ENCODE peak calls at places on chromosomes 5 and 9, in nine cellular contexts. One of them, this sample, is unnamed. For H3K9me3, the result is how much of the 10 kb centered on the place peaks cover.

GRCh38 chr5:140055152-140055551 is 12.1 kb upstream of the NRG2 start:
- DNase-seq in tibial nerve: no peak
- DNase-seq in ovary: no peak
- DNase-seq in A549: no peak
- DNase-seq in sigmoid colon: no peak
- DNase-seq in GM12878: no peak
- DNase-seq in SK-N-SH: no peak
- DNase-seq in stomach: no peak
- DNase-seq in K562: no peak
- DNase-seq in this sample: no peak

GRCh38 chr9:91253488-91253887 is 108.2 kb downstream of the AUH start:
- DNase-seq in tibial nerve: no peak
- DNase-seq in ovary: no peak
- DNase-seq in A549: peak
- DNase-seq in sigmoid colon: no peak
- DNase-seq in GM12878: no peak
- DNase-seq in SK-N-SH: no peak
- DNase-seq in stomach: no peak
- DNase-seq in K562: peak
- DNase-seq in this sample: no peak

GRCh38 chr9:110432253-110432652 is 94.6 kb upstream of the TXNDC8 start:
- DNase-seq in tibial nerve: no peak
- DNase-seq in ovary: no peak
- DNase-seq in A549: no peak
- DNase-seq in sigmoid colon: no peak
- DNase-seq in GM12878: no peak
- DNase-seq in SK-N-SH: no peak
- DNase-seq in stomach: no peak
- DNase-seq in K562: no peak
- DNase-seq in this sample: no peak

GRCh38 chr5:153964201-153965101 is 74.3 kb downstream of the FAM114A2 start:
- DNase-seq in tibial nerve: no peak
- DNase-seq in ovary: no peak
- DNase-seq in A549: no peak
- DNase-seq in sigmoid colon: no peak
- DNase-seq in GM12878: no peak
- DNase-seq in SK-N-SH: peak
- DNase-seq in stomach: no peak
- DNase-seq in K562: no peak
- DNase-seq in this sample: no peak

GRCh38 chr5:112146323-112146848 is 272.7 kb downstream of the EPB41L4A start:
- DNase-seq in tibial nerve: no peak
- DNase-seq in ovary: peak
- DNase-seq in A549: no peak
- DNase-seq in sigmoid colon: peak
- DNase-seq in GM12878: peak
- DNase-seq in SK-N-SH: no peak
- DNase-seq in stomach: no peak
- DNase-seq in K562: no peak
- DNase-seq in this sample: no peak

GRCh38 chr9:2639786-2640185 is 18.2 kb downstream of the VLDLR start:
- DNase-seq in tibial nerve: no peak
- DNase-seq in ovary: peak
- DNase-seq in A549: no peak
- DNase-seq in sigmoid colon: no peak
- DNase-seq in GM12878: no peak
- DNase-seq in SK-N-SH: no peak
- DNase-seq in stomach: no peak
- DNase-seq in K562: no peak
- DNase-seq in this sample: no peak

GRCh38 chr9:128393971-128394370 is 22.8 kb downstream of the URM1 start:
- DNase-seq in tibial nerve: no peak
- DNase-seq in ovary: no peak
- DNase-seq in A549: no peak
- DNase-seq in sigmoid colon: no peak
- DNase-seq in GM12878: no peak
- DNase-seq in SK-N-SH: peak
- DNase-seq in stomach: no peak
- DNase-seq in K562: no peak
- DNase-seq in this sample: no peak

GRCh38 chr9:27162045-27162444 is 53.0 kb downstream of the TEK start:
- DNase-seq in tibial nerve: no peak
- DNase-seq in ovary: no peak
- DNase-seq in A549: no peak
- DNase-seq in sigmoid colon: no peak
- DNase-seq in GM12878: no peak
- DNase-seq in SK-N-SH: no peak
- DNase-seq in stomach: no peak
- DNase-seq in K562: no peak
- DNase-seq in this sample: no peak

GRCh38 chr9:136364942-136365774 is 1.6 kb upstream of the DNLZ start:
- DNase-seq in tibial nerve: no peak
- DNase-seq in ovary: no peak
- DNase-seq in A549: no peak
- DNase-seq in sigmoid colon: no peak
- DNase-seq in GM12878: no peak
- DNase-seq in SK-N-SH: peak
- DNase-seq in stomach: no peak
- DNase-seq in K562: peak
- DNase-seq in this sample: no peak

GRCh38 chr5:174533771-174534221 is 190.6 kb upstream of the MSX2 start:
- DNase-seq in tibial nerve: no peak
- DNase-seq in ovary: no peak
- DNase-seq in A549: peak
- DNase-seq in sigmoid colon: no peak
- DNase-seq in GM12878: no peak
- DNase-seq in SK-N-SH: no peak
- DNase-seq in stomach: no peak
- DNase-seq in K562: no peak
- DNase-seq in this sample: no peak

GRCh38 chr9:121620777-121621437 is 30.5 kb upstream of the DAB2IP start:
- DNase-seq in tibial nerve: no peak
- DNase-seq in ovary: peak
- DNase-seq in A549: peak
- DNase-seq in sigmoid colon: no peak
- DNase-seq in GM12878: no peak
- DNase-seq in SK-N-SH: peak
- DNase-seq in stomach: no peak
- DNase-seq in K562: peak
- DNase-seq in this sample: no peak

GRCh38 chr5:136064510-136064909 is 35.7 kb downstream of the TGFBI start:
- DNase-seq in tibial nerve: no peak
- DNase-seq in ovary: no peak
- DNase-seq in A549: no peak
- DNase-seq in sigmoid colon: no peak
- DNase-seq in GM12878: no peak
- DNase-seq in SK-N-SH: no peak
- DNase-seq in stomach: no peak
- DNase-seq in K562: no peak
- DNase-seq in this sample: no peak

GRCh38 chr5:6590581-6590980 is 42.3 kb downstream of the NSUN2 start:
- DNase-seq in tibial nerve: no peak
- DNase-seq in ovary: no peak
- DNase-seq in A549: no peak
- DNase-seq in sigmoid colon: no peak
- DNase-seq in GM12878: no peak
- DNase-seq in SK-N-SH: no peak
- DNase-seq in stomach: no peak
- DNase-seq in K562: no peak
- DNase-seq in this sample: no peak

GRCh38 chr9:118567861-118568260 is 801.4 kb downstream of the BRINP1 start:
- DNase-seq in tibial nerve: no peak
- DNase-seq in ovary: no peak
- DNase-seq in A549: no peak
- DNase-seq in sigmoid colon: no peak
- DNase-seq in GM12878: no peak
- DNase-seq in SK-N-SH: no peak
- DNase-seq in stomach: no peak
- DNase-seq in K562: no peak
- DNase-seq in this sample: no peak
- H3K9me3 ChIP-seq in tibial nerve: under half
- H3K9me3 ChIP-seq in ovary: under half
- H3K9me3 ChIP-seq in A549: under half
- H3K9me3 ChIP-seq in sigmoid colon: under half
- H3K9me3 ChIP-seq in GM12878: under half
- H3K9me3 ChIP-seq in SK-N-SH: under half
- H3K9me3 ChIP-seq in stomach: under half
- H3K9me3 ChIP-seq in K562: under half
- H3K9me3 ChIP-seq in this sample: under half

GRCh38 chr9:466749-467148 is 252.1 kb downstream of the DOCK8 start:
- DNase-seq in tibial nerve: no peak
- DNase-seq in ovary: no peak
- DNase-seq in A549: no peak
- DNase-seq in sigmoid colon: no peak
- DNase-seq in GM12878: no peak
- DNase-seq in SK-N-SH: no peak
- DNase-seq in stomach: no peak
- DNase-seq in K562: no peak
- DNase-seq in this sample: no peak

GRCh38 chr9:470041-470781 is 255.5 kb downstream of the DOCK8 start:
- DNase-seq in tibial nerve: peak
- DNase-seq in ovary: peak
- DNase-seq in A549: peak
- DNase-seq in sigmoid colon: peak
- DNase-seq in GM12878: peak
- DNase-seq in SK-N-SH: peak
- DNase-seq in stomach: peak
- DNase-seq in K562: peak
- DNase-seq in this sample: peak

GRCh38 chr9:470795-471194 is 256.1 kb downstream of the DOCK8 start:
- DNase-seq in tibial nerve: no peak
- DNase-seq in ovary: no peak
- DNase-seq in A549: no peak
- DNase-seq in sigmoid colon: no peak
- DNase-seq in GM12878: no peak
- DNase-seq in SK-N-SH: no peak
- DNase-seq in stomach: no peak
- DNase-seq in K562: no peak
- DNase-seq in this sample: no peak

GRCh38 chr9:469672-470040 is 255.0 kb downstream of the DOCK8 start:
- DNase-seq in tibial nerve: peak
- DNase-seq in ovary: peak
- DNase-seq in A549: no peak
- DNase-seq in sigmoid colon: peak
- DNase-seq in GM12878: no peak
- DNase-seq in SK-N-SH: no peak
- DNase-seq in stomach: peak
- DNase-seq in K562: no peak
- DNase-seq in this sample: peak

DNA sequence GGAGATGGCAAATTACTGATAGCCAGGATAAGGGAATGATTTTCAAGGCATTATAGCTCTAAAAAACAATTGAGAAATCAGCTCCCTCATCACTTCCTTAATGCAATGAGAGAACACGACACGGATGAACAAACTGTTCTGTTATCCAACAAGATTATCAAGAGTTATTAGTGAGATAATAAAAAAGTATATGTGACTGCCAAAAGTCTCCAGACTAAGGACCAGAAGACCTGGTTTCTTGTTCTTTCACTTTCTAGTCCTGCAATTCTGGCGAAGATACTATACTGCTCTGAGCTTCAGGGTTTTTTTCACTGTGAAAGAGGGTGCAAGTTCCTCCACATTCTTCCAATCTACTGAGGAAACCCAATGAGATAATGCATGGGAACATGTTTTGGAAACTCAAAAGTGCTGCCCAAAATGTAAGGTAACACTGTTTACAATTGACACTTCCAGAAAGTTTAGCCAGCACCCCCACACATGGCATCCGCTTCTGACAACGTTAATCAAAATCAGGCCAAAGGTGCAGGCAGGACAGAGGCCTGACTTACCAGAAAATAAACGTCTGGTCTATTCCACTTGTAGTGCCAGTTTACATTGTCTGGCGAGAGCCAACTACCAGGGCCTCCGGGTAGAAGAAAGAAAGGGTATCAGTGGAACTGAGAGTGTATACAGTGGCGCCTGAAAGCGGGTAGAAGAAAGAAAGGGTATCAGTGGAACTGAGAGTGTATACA is 254.3 kb downstream of the DOCK8 start:
- DNase-seq in tibial nerve: no peak
- DNase-seq in ovary: no peak
- DNase-seq in A549: no peak
- DNase-seq in sigmoid colon: no peak
- DNase-seq in GM12878: peak
- DNase-seq in SK-N-SH: no peak
- DNase-seq in stomach: no peak
- DNase-seq in K562: no peak
- DNase-seq in this sample: peak
- TF ChIP-seq EP300 in tibial nerve: no peak
- TF ChIP-seq EP300 in ovary: no peak
- TF ChIP-seq EP300 in A549: no peak
- TF ChIP-seq EP300 in sigmoid colon: no peak
- TF ChIP-seq EP300 in GM12878: no peak
- TF ChIP-seq EP300 in SK-N-SH: no peak
- TF ChIP-seq EP300 in stomach: no peak
- TF ChIP-seq EP300 in K562: no peak
- TF ChIP-seq EP300 in this sample: no peak

DNA sequence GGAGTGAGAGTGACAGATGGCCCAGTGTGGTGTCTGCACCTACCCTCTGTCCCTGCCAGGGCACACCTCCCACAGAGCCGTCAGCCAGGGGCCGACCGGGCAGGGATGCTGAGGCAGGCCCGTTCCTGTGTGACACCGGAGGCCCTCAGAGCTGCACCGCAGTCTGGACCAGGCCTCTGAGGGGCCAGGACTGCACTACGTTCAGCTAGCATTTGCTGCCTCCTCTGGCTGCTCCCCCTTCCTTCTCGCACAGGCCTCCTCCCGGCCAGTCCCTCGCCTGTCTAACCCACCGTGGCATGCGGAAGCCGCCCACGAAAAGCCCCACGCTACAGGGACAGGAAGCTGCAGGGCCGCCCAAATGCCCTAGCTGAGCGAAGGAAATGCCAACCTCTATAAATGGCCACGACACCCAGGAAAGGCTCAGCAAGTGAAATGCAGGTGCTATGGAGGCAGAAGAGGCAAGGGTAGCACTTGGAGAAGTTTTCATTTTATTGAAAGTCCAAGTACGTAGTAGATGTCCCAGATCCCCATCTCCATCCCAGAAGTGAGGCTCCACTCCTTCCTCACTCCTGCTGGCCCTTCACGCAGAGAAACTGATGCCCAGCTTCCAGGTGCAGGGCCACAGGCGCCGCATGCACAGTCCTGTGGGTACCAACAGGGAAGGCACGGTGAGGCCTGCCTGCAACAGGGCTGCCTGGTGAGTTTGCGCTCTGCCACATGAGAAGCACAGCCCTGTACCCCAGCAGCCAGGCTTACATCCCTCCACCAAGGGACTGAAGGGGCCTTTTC is 38.7 kb downstream of the MAPK9 start:
- DNase-seq in tibial nerve: no peak
- DNase-seq in ovary: no peak
- DNase-seq in A549: no peak
- DNase-seq in sigmoid colon: no peak
- DNase-seq in GM12878: no peak
- DNase-seq in SK-N-SH: no peak
- DNase-seq in stomach: no peak
- DNase-seq in K562: no peak
- DNase-seq in this sample: no peak
- H3K9me3 ChIP-seq in tibial nerve: under half
- H3K9me3 ChIP-seq in ovary: under half
- H3K9me3 ChIP-seq in A549: half or more
- H3K9me3 ChIP-seq in sigmoid colon: under half
- H3K9me3 ChIP-seq in GM12878: under half
- H3K9me3 ChIP-seq in SK-N-SH: under half
- H3K9me3 ChIP-seq in stomach: half or more
- H3K9me3 ChIP-seq in K562: under half
- H3K9me3 ChIP-seq in this sample: half or more

GRCh38 chr5:107913511-107913910 is 242.8 kb upstream of the EFNA5 start:
- DNase-seq in tibial nerve: no peak
- DNase-seq in ovary: no peak
- DNase-seq in A549: no peak
- DNase-seq in sigmoid colon: no peak
- DNase-seq in GM12878: no peak
- DNase-seq in SK-N-SH: no peak
- DNase-seq in stomach: no peak
- DNase-seq in K562: no peak
- DNase-seq in this sample: no peak
- TF ChIP-seq EP300 in tibial nerve: no peak
- TF ChIP-seq EP300 in ovary: no peak
- TF ChIP-seq EP300 in A549: no peak
- TF ChIP-seq EP300 in sigmoid colon: no peak
- TF ChIP-seq EP300 in GM12878: no peak
- TF ChIP-seq EP300 in SK-N-SH: no peak
- TF ChIP-seq EP300 in stomach: no peak
- TF ChIP-seq EP300 in K562: no peak
- TF ChIP-seq EP300 in this sample: no peak